ENCODE peak calls at places on chromosomes 4 and X, in ten cellular contexts. One of them, this sample, is unnamed.
A peak's percentile ranks its signal among the peaks of the same experiment; 100 is the strongest.

GRCh38 chr4:87055340-87055739 is 120.5 kb downstream of the AFF1 start:
- DNase-seq in colonic mucosa: no peak
- DNase-seq in hypothalamus: no peak
- DNase-seq in NCI-H2227 treated with DMSO at 0.1 percent for 48 hours: no peak
- DNase-seq in effector CD4-positive, alpha-beta T cell: no peak
- DNase-seq in tibial nerve: no peak
- DNase-seq in NCI-H1417: no peak
- DNase-seq in stimulated activated CD4-positive, alpha-beta T cell treated with anti-CD3 and anti-CD28 coated beads, Interleukin-2, amount 100 ng/mL, for 48 hours: no peak
- DNase-seq in amniotic stem cell: no peak
- DNase-seq in NCI-H1092: no peak
- DNase-seq in this sample: no peak

GRCh38 chr4:166421556-166422156 is 548.6 kb downstream of the TLL1 start:
- DNase-seq in NCI-H1417: no peak
- DNase-seq in amniotic stem cell: no peak
- DNase-seq in effector CD4-positive, alpha-beta T cell: no peak
- DNase-seq in tibial nerve: no peak
- DNase-seq in stimulated activated CD4-positive, alpha-beta T cell treated with anti-CD3 and anti-CD28 coated beads, Interleukin-2, amount 100 ng/mL, for 48 hours: no peak
- DNase-seq in hypothalamus: no peak
- DNase-seq in NCI-H1092: no peak
- DNase-seq in colonic mucosa: no peak
- DNase-seq in NCI-H2227 treated with DMSO at 0.1 percent for 48 hours: no peak
- DNase-seq in this sample: no peak

GRCh38 chr4:10032625-10033024 is 11.3 kb upstream of the SLC2A9 start:
- DNase-seq in effector CD4-positive, alpha-beta T cell: no peak
- DNase-seq in amniotic stem cell: no peak
- DNase-seq in NCI-H2227 treated with DMSO at 0.1 percent for 48 hours: no peak
- DNase-seq in tibial nerve: no peak
- DNase-seq in NCI-H1092: no peak
- DNase-seq in hypothalamus: no peak
- DNase-seq in stimulated activated CD4-positive, alpha-beta T cell treated with anti-CD3 and anti-CD28 coated beads, Interleukin-2, amount 100 ng/mL, for 48 hours: no peak
- DNase-seq in colonic mucosa: no peak
- DNase-seq in NCI-H1417: no peak
- DNase-seq in this sample: no peak

GRCh38 chr4:162909952-162910351 is 256.7 kb downstream of the NAF1 start:
- DNase-seq in NCI-H2227 treated with DMSO at 0.1 percent for 48 hours: no peak
- DNase-seq in effector CD4-positive, alpha-beta T cell: no peak
- DNase-seq in colonic mucosa: no peak
- DNase-seq in tibial nerve: no peak
- DNase-seq in hypothalamus: no peak
- DNase-seq in NCI-H1417: no peak
- DNase-seq in stimulated activated CD4-positive, alpha-beta T cell treated with anti-CD3 and anti-CD28 coated beads, Interleukin-2, amount 100 ng/mL, for 48 hours: no peak
- DNase-seq in NCI-H1092: no peak
- DNase-seq in amniotic stem cell: no peak
- DNase-seq in this sample: no peak

GRCh38 chr4:38310446-38311043 is 350.3 kb downstream of the PTTG2 start:
- DNase-seq in stimulated activated CD4-positive, alpha-beta T cell treated with anti-CD3 and anti-CD28 coated beads, Interleukin-2, amount 100 ng/mL, for 48 hours: peak; percentile 58
- DNase-seq in effector CD4-positive, alpha-beta T cell: peak; percentile 51
- DNase-seq in NCI-H1092: no peak
- DNase-seq in colonic mucosa: no peak
- DNase-seq in NCI-H1417: no peak
- DNase-seq in amniotic stem cell: no peak
- DNase-seq in tibial nerve: no peak
- DNase-seq in hypothalamus: no peak
- DNase-seq in NCI-H2227 treated with DMSO at 0.1 percent for 48 hours: no peak
- DNase-seq in this sample: no peak

GRCh38 chr4:153223418-153223792 is 19.2 kb downstream of the TRIM2 start:
- DNase-seq in effector CD4-positive, alpha-beta T cell: no peak
- DNase-seq in colonic mucosa: no peak
- DNase-seq in NCI-H1092: no peak
- DNase-seq in hypothalamus: no peak
- DNase-seq in NCI-H2227 treated with DMSO at 0.1 percent for 48 hours: no peak
- DNase-seq in stimulated activated CD4-positive, alpha-beta T cell treated with anti-CD3 and anti-CD28 coated beads, Interleukin-2, amount 100 ng/mL, for 48 hours: no peak
- DNase-seq in NCI-H1417: no peak
- DNase-seq in amniotic stem cell: no peak
- DNase-seq in tibial nerve: no peak
- DNase-seq in this sample: no peak

GRCh38 chrX:69066021-69066757 is 99.1 kb downstream of the PJA1 start:
- DNase-seq in NCI-H1092: no peak
- DNase-seq in NCI-H1417: no peak
- DNase-seq in effector CD4-positive, alpha-beta T cell: no peak
- DNase-seq in stimulated activated CD4-positive, alpha-beta T cell treated with anti-CD3 and anti-CD28 coated beads, Interleukin-2, amount 100 ng/mL, for 48 hours: no peak
- DNase-seq in amniotic stem cell: no peak
- DNase-seq in hypothalamus: no peak
- DNase-seq in colonic mucosa: no peak
- DNase-seq in NCI-H2227 treated with DMSO at 0.1 percent for 48 hours: no peak
- DNase-seq in tibial nerve: no peak
- DNase-seq in this sample: no peak

GRCh38 chrX:7149421-7149820 is 1.5 kb upstream of the PUDP start:
- DNase-seq in colonic mucosa: no peak
- DNase-seq in hypothalamus: no peak
- DNase-seq in amniotic stem cell: no peak
- DNase-seq in NCI-H1417: peak; percentile 57
- DNase-seq in stimulated activated CD4-positive, alpha-beta T cell treated with anti-CD3 and anti-CD28 coated beads, Interleukin-2, amount 100 ng/mL, for 48 hours: no peak
- DNase-seq in NCI-H1092: no peak
- DNase-seq in effector CD4-positive, alpha-beta T cell: no peak
- DNase-seq in tibial nerve: no peak
- DNase-seq in NCI-H2227 treated with DMSO at 0.1 percent for 48 hours: no peak
- DNase-seq in this sample: no peak

GRCh38 chr4:99062120-99062519 is 26.5 kb downstream of the ADH5 start:
- DNase-seq in stimulated activated CD4-positive, alpha-beta T cell treated with anti-CD3 and anti-CD28 coated beads, Interleukin-2, amount 100 ng/mL, for 48 hours: no peak
- DNase-seq in tibial nerve: no peak
- DNase-seq in NCI-H2227 treated with DMSO at 0.1 percent for 48 hours: peak; percentile 6
- DNase-seq in NCI-H1092: peak; percentile 1
- DNase-seq in NCI-H1417: peak; percentile 75
- DNase-seq in hypothalamus: no peak
- DNase-seq in effector CD4-positive, alpha-beta T cell: no peak
- DNase-seq in amniotic stem cell: no peak
- DNase-seq in colonic mucosa: no peak
- DNase-seq in this sample: peak; percentile 0

GRCh38 chr4:185534850-185535761 is at the start of gene PDLIM3:
- DNase-seq in hypothalamus: peak; percentile 77
- DNase-seq in amniotic stem cell: peak; percentile 16
- DNase-seq in effector CD4-positive, alpha-beta T cell: no peak
- DNase-seq in NCI-H2227 treated with DMSO at 0.1 percent for 48 hours: peak; percentile 11
- DNase-seq in stimulated activated CD4-positive, alpha-beta T cell treated with anti-CD3 and anti-CD28 coated beads, Interleukin-2, amount 100 ng/mL, for 48 hours: no peak
- DNase-seq in NCI-H1092: peak; percentile 37
- DNase-seq in NCI-H1417: peak; percentile 71
- DNase-seq in tibial nerve: no peak
- DNase-seq in colonic mucosa: peak; percentile 36
- DNase-seq in this sample: peak; percentile 58

GRCh38 chr4:184471872-184472539 is 2.3 kb downstream of the IRF2 start:
- DNase-seq in NCI-H1417: peak; percentile 76
- DNase-seq in stimulated activated CD4-positive, alpha-beta T cell treated with anti-CD3 and anti-CD28 coated beads, Interleukin-2, amount 100 ng/mL, for 48 hours: no peak
- DNase-seq in NCI-H2227 treated with DMSO at 0.1 percent for 48 hours: no peak
- DNase-seq in hypothalamus: peak; percentile 16
- DNase-seq in colonic mucosa: peak; percentile 55
- DNase-seq in effector CD4-positive, alpha-beta T cell: peak; percentile 8
- DNase-seq in NCI-H1092: no peak
- DNase-seq in amniotic stem cell: no peak
- DNase-seq in tibial nerve: no peak
- DNase-seq in this sample: no peak

GRCh38 chr4:10965196-10965595 is 280.6 kb upstream of the CLNK start:
- DNase-seq in stimulated activated CD4-positive, alpha-beta T cell treated with anti-CD3 and anti-CD28 coated beads, Interleukin-2, amount 100 ng/mL, for 48 hours: no peak
- DNase-seq in NCI-H1417: peak; percentile 7
- DNase-seq in NCI-H1092: no peak
- DNase-seq in effector CD4-positive, alpha-beta T cell: no peak
- DNase-seq in NCI-H2227 treated with DMSO at 0.1 percent for 48 hours: no peak
- DNase-seq in hypothalamus: no peak
- DNase-seq in tibial nerve: no peak
- DNase-seq in colonic mucosa: no peak
- DNase-seq in amniotic stem cell: no peak
- DNase-seq in this sample: no peak

GRCh38 chr4:153153339-153153851 is 50.8 kb upstream of the TRIM2 start:
- DNase-seq in hypothalamus: peak; percentile 64
- DNase-seq in effector CD4-positive, alpha-beta T cell: peak; percentile 68
- DNase-seq in tibial nerve: no peak
- DNase-seq in NCI-H1417: peak; percentile 93
- DNase-seq in amniotic stem cell: no peak
- DNase-seq in stimulated activated CD4-positive, alpha-beta T cell treated with anti-CD3 and anti-CD28 coated beads, Interleukin-2, amount 100 ng/mL, for 48 hours: peak; percentile 59
- DNase-seq in NCI-H1092: no peak
- DNase-seq in colonic mucosa: peak; percentile 74
- DNase-seq in NCI-H2227 treated with DMSO at 0.1 percent for 48 hours: no peak
- DNase-seq in this sample: peak; percentile 25

GRCh38 chr4:54101190-54102041 is 1.5 kb downstream of the GSX2 start:
- DNase-seq in amniotic stem cell: no peak
- DNase-seq in hypothalamus: no peak
- DNase-seq in NCI-H1417: peak; percentile 74
- DNase-seq in effector CD4-positive, alpha-beta T cell: no peak
- DNase-seq in stimulated activated CD4-positive, alpha-beta T cell treated with anti-CD3 and anti-CD28 coated beads, Interleukin-2, amount 100 ng/mL, for 48 hours: no peak
- DNase-seq in NCI-H2227 treated with DMSO at 0.1 percent for 48 hours: no peak
- DNase-seq in NCI-H1092: no peak
- DNase-seq in tibial nerve: no peak
- DNase-seq in colonic mucosa: no peak
- DNase-seq in this sample: no peak

GRCh38 chr4:4299006-4299405 is 9.0 kb downstream of the ZBTB49 start:
- DNase-seq in hypothalamus: no peak
- DNase-seq in NCI-H2227 treated with DMSO at 0.1 percent for 48 hours: no peak
- DNase-seq in amniotic stem cell: no peak
- DNase-seq in effector CD4-positive, alpha-beta T cell: no peak
- DNase-seq in tibial nerve: no peak
- DNase-seq in NCI-H1417: no peak
- DNase-seq in colonic mucosa: no peak
- DNase-seq in stimulated activated CD4-positive, alpha-beta T cell treated with anti-CD3 and anti-CD28 coated beads, Interleukin-2, amount 100 ng/mL, for 48 hours: no peak
- DNase-seq in NCI-H1092: no peak
- DNase-seq in this sample: no peak

GRCh38 chr4:186190456-186191265 is 706 bp upstream of the CYP4V2 start:
- DNase-seq in colonic mucosa: peak; percentile 53
- DNase-seq in NCI-H1092: peak; percentile 46
- DNase-seq in NCI-H2227 treated with DMSO at 0.1 percent for 48 hours: peak; percentile 34
- DNase-seq in hypothalamus: peak; percentile 73
- DNase-seq in effector CD4-positive, alpha-beta T cell: peak; percentile 30
- DNase-seq in NCI-H1417: peak; percentile 89
- DNase-seq in stimulated activated CD4-positive, alpha-beta T cell treated with anti-CD3 and anti-CD28 coated beads, Interleukin-2, amount 100 ng/mL, for 48 hours: peak; percentile 38
- DNase-seq in amniotic stem cell: peak; percentile 26
- DNase-seq in tibial nerve: no peak
- DNase-seq in this sample: peak; percentile 17

GRCh38 chr4:94758141-94758699 is 465 bp downstream of the BMPR1B start:
- DNase-seq in stimulated activated CD4-positive, alpha-beta T cell treated with anti-CD3 and anti-CD28 coated beads, Interleukin-2, amount 100 ng/mL, for 48 hours: no peak
- DNase-seq in tibial nerve: peak; percentile 42
- DNase-seq in NCI-H2227 treated with DMSO at 0.1 percent for 48 hours: no peak
- DNase-seq in hypothalamus: peak; percentile 15
- DNase-seq in NCI-H1092: no peak
- DNase-seq in amniotic stem cell: peak; percentile 3
- DNase-seq in NCI-H1417: no peak
- DNase-seq in effector CD4-positive, alpha-beta T cell: no peak
- DNase-seq in colonic mucosa: peak; percentile 21
- DNase-seq in this sample: no peak

GRCh38 chr4:176925962-176926361 is 133.2 kb upstream of the VEGFC start:
- DNase-seq in NCI-H1417: no peak
- DNase-seq in NCI-H2227 treated with DMSO at 0.1 percent for 48 hours: no peak
- DNase-seq in amniotic stem cell: no peak
- DNase-seq in NCI-H1092: no peak
- DNase-seq in tibial nerve: no peak
- DNase-seq in effector CD4-positive, alpha-beta T cell: no peak
- DNase-seq in colonic mucosa: no peak
- DNase-seq in stimulated activated CD4-positive, alpha-beta T cell treated with anti-CD3 and anti-CD28 coated beads, Interleukin-2, amount 100 ng/mL, for 48 hours: no peak
- DNase-seq in hypothalamus: no peak
- DNase-seq in this sample: no peak

GRCh38 chr4:69782651-69783310 is 22.4 kb upstream of the SULT1B1 start:
- DNase-seq in stimulated activated CD4-positive, alpha-beta T cell treated with anti-CD3 and anti-CD28 coated beads, Interleukin-2, amount 100 ng/mL, for 48 hours: no peak
- DNase-seq in amniotic stem cell: no peak
- DNase-seq in effector CD4-positive, alpha-beta T cell: no peak
- DNase-seq in NCI-H2227 treated with DMSO at 0.1 percent for 48 hours: no peak
- DNase-seq in NCI-H1417: no peak
- DNase-seq in NCI-H1092: no peak
- DNase-seq in colonic mucosa: no peak
- DNase-seq in hypothalamus: no peak
- DNase-seq in tibial nerve: no peak
- DNase-seq in this sample: no peak

GRCh38 chr4:41369680-41370079 is 113.0 kb downstream of the UCHL1 start:
- DNase-seq in effector CD4-positive, alpha-beta T cell: no peak
- DNase-seq in amniotic stem cell: no peak
- DNase-seq in colonic mucosa: no peak
- DNase-seq in stimulated activated CD4-positive, alpha-beta T cell treated with anti-CD3 and anti-CD28 coated beads, Interleukin-2, amount 100 ng/mL, for 48 hours: no peak
- DNase-seq in NCI-H1092: no peak
- DNase-seq in tibial nerve: no peak
- DNase-seq in NCI-H2227 treated with DMSO at 0.1 percent for 48 hours: no peak
- DNase-seq in hypothalamus: peak; percentile 73
- DNase-seq in NCI-H1417: peak; percentile 46
- DNase-seq in this sample: no peak

GRCh38 chr4:77994194-77994721 is 62.9 kb upstream of the FRAS1 start:
- DNase-seq in effector CD4-positive, alpha-beta T cell: no peak
- DNase-seq in NCI-H1417: no peak
- DNase-seq in tibial nerve: no peak
- DNase-seq in NCI-H2227 treated with DMSO at 0.1 percent for 48 hours: no peak
- DNase-seq in amniotic stem cell: no peak
- DNase-seq in colonic mucosa: peak; percentile 18
- DNase-seq in stimulated activated CD4-positive, alpha-beta T cell treated with anti-CD3 and anti-CD28 coated beads, Interleukin-2, amount 100 ng/mL, for 48 hours: no peak
- DNase-seq in NCI-H1092: no peak
- DNase-seq in hypothalamus: no peak
- DNase-seq in this sample: no peak

This sample was measured in SHP77.